ENCODE peak calls at places on chromosomes 4 and X, in nine cellular contexts. A is H1, R is transverse colon, N is upper lobe of left lung, L is stomach, S is adrenal gland, E is uterus, O is breast epithelium, W is tibial nerve. U is an unnamed sample.
A peak's percentile ranks its signal among the peaks of the same experiment; 100 is the strongest.

GRCh38 chr4:83219344-83219990 is 65.1 kb downstream of the COQ2 start:
- DNase-seq in A (no peak), R (peak; percentile 56), N (no peak), L (peak; percentile 33), S (no peak), E (peak; percentile 33), O (peak; percentile 52), W (no peak), U (peak; percentile 85)

GRCh38 chr4:107894138-107894603 is 37.2 kb upstream of the CYP2U1 start:
- DNase-seq in A (no peak), R (no peak), N (no peak), L (no peak), S (no peak), E (no peak), O (no peak), W (no peak), U (no peak)

GRCh38 chr4:159086606-159087005 is 16.3 kb upstream of the RAPGEF2 start:
- DNase-seq in A (no peak), R (no peak), N (no peak), L (no peak), S (no peak), E (no peak), O (no peak), W (no peak), U (no peak)

GRCh38 chr4:13705521-13706035 is 78.1 kb upstream of the BOD1L1 start:
- DNase-seq in A (no peak), R (peak; percentile 61), N (no peak), L (no peak), S (peak; percentile 19), E (no peak), O (peak; percentile 55), W (no peak), U (no peak)

GRCh38 chrX:42399632-42400024 is 378.3 kb downstream of the PPP1R2C start:
- DNase-seq in A (no peak), R (no peak), N (no peak), L (no peak), S (no peak), E (no peak), O (no peak), W (no peak), U (no peak)

GRCh38 chr4:155974476-155974749 is 20.7 kb upstream of the CTSO start:
- DNase-seq in A (no peak), R (no peak), N (no peak), L (no peak), S (no peak), E (no peak), O (no peak), W (no peak), U (no peak)

GRCh38 chr4:143411527-143412480 is 75.1 kb downstream of the GAB1 start:
- DNase-seq in A (no peak), R (no peak), N (no peak), L (no peak), S (peak; percentile 31), E (no peak), O (no peak), W (no peak), U (no peak)

GRCh38 chrX:72685810-72686465 is 28.2 kb downstream of the PHKA1 start:
- DNase-seq in A (no peak), R (no peak), N (no peak), L (no peak), S (no peak), E (no peak), O (no peak), W (no peak), U (no peak)

GRCh38 chr4:81260443-81261102 is 45.6 kb upstream of the PRKG2 start:
- DNase-seq in A (peak; percentile 7), R (no peak), N (no peak), L (no peak), S (no peak), E (no peak), O (no peak), W (no peak), U (no peak)

DNA sequence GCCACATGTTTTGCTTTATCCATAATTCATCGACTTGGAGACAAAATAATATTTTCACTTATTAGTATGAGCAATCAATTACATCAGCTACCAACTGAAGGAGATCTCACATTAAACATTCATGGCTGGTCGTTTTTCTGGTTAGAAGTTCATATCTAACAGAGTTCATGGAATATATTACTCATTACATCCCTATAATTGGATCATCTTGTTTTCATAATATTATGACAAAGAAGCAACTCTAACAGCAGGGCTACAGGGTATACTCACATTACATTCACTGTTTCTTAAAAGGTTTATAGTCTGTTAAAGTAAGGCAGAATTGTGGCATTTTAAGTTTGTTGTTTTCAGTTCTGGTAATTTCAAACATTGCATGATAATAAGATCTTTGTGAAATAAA is 33.0 kb downstream of the GSTCD start:
- DNase-seq in A (no peak), R (no peak), N (no peak), L (no peak), S (no peak), E (no peak), O (no peak), W (no peak), U (no peak)
- H3K4me3 ChIP-seq in A (no peak overlapping the region), R (no peak overlapping the region), N (no peak overlapping the region), L (no peak overlapping the region), S (no peak overlapping the region), E (no peak overlapping the region), O (no peak overlapping the region), W (no peak overlapping the region), U (no peak overlapping the region)

DNA sequence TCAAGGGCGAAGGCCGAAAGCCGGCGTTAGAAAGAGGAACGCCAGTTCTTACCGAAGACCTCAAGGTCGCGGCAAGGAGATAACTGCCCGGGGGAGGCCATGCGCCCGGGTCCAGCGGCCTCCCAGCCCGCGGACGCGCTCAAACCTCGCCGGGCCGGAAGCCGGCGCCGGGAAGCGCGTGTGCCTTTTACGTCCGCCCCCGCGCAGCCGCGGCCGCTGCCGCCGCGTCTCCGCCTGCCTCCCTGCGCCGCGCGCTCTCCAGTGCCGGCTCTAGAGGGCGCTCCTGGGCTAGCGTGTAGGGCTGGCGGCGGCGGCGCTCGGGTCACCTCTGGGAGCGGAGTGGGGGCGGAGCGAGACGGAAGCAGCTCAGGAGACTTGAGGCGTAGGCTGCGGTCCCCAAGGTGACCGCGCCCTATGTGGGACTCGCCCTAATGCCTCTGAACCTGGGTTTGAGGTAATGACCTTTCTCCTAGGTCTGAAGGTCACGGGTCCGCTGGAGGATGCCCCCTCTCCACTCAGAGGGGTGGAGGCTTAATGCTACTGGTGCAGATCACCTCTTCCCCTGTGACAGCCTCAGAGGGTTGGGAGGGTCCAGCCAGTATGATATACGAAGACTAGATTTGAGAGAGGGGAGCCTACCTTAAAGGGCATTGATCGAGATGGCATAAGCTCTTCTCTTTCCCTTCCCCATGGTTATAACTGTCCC is 839 bp downstream of the SLC25A5 start:
- DNase-seq in A (peak; percentile 23), R (peak; percentile 93), N (peak; percentile 97), L (peak; percentile 93), S (peak; percentile 89), E (peak; percentile 86), O (peak; percentile 82), W (peak; percentile 74), U (peak; percentile 97)
- TF ChIP-seq POLR2A in A (peak; percentile 51), R (no peak), N (no peak), L (no peak), S (no peak), E (peak; percentile 35), O (no peak), W (peak; percentile 21), U (no peak)

GRCh38 chr4:97720869-97721432 is 422.3 kb downstream of the STPG2 start:
- DNase-seq in A (no peak), R (no peak), N (no peak), L (no peak), S (no peak), E (no peak), O (no peak), W (no peak), U (no peak)
- TF ChIP-seq CTCF in A (no peak), R (no peak), N (no peak), L (no peak), S (peak; percentile 38), E (no peak), O (no peak), W (peak; percentile 2), U (no peak)

GRCh38 chrX:125205084-125205917 is 114.4 kb upstream of the TEX13C start:
- DNase-seq in A (no peak), R (peak; percentile 12), N (peak; percentile 66), L (peak; percentile 37), S (peak; percentile 80), E (peak; percentile 39), O (no peak), W (peak; percentile 12), U (peak; percentile 89)

GRCh38 chrX:125203737-125204578 is 115.7 kb upstream of the TEX13C start:
- DNase-seq in A (no peak), R (no peak), N (peak; percentile 84), L (no peak), S (peak; percentile 47), E (peak; percentile 16), O (no peak), W (no peak), U (peak; percentile 88)

GRCh38 chrX:125203379-125203736 is 116.3 kb upstream of the TEX13C start:
- DNase-seq in A (no peak), R (no peak), N (no peak), L (no peak), S (peak; percentile 22), E (no peak), O (no peak), W (no peak), U (no peak)

GRCh38 chrX:125205918-125206665 is 113.6 kb upstream of the TEX13C start:
- DNase-seq in A (no peak), R (no peak), N (peak; percentile 8), L (no peak), S (peak; percentile 40), E (no peak), O (no peak), W (no peak), U (no peak)

DNA sequence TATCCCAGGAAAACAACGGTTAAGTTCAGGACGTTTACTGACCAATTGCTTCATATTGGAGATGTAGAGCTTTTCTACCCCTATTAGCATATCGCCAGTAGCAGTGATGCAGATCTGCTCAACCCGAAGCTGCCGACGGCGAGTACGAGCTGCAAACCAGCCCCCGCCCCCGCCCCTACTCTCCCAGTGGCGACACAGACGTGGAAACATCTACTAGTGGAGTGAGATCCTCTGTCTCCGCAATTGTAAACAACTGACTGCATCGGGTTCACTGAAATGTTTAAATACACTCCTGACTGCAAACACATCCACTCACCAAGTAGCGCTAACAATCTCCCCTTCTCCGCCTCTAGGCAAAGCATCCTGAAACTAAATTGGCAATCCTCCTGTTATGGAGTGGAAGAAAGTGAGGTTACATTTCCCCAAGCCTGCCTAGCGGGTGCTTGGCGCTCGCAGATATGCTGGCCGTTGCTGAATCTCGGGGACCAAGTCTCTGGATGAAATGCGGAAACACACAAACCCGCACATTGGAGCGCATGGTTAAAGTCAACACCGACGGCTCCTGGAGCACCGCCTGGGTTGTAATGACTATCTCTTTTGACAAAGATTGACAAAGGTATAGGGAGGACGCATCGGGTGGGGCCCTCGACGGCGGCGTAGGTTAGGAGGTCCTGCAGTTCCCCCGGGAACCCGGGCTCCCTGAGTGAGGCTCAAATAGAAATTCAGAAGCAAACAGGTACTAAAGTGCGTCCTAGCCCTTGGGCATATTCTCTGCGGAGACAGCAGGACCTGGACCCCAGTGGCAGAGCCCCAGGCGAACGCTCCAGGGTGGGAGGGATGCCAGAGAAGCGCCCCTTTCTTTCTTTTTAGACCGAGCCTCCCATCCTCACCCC is 116.9 kb upstream of the TEX13C start:
- DNase-seq in A (no peak), R (no peak), N (peak; percentile 17), L (no peak), S (no peak), E (no peak), O (no peak), W (no peak), U (no peak)
- H3K4me3 ChIP-seq in A (peak overlapping the region; percentile 76), R (peak overlapping the region; percentile 26), N (no peak overlapping the region), L (peak overlapping the region; percentile 42), S (peak overlapping the region; percentile 53), E (peak overlapping the region; percentile 36), O (peak overlapping the region; percentile 61), W (peak overlapping the region; percentile 55), U (no peak overlapping the region)

GRCh38 chr4:123832173-123833026 is 435.8 kb downstream of the SPRY1 start:
- DNase-seq in A (no peak), R (peak; percentile 10), N (no peak), L (no peak), S (peak; percentile 56), E (peak; percentile 49), O (no peak), W (peak; percentile 18), U (peak; percentile 76)
- TF ChIP-seq POLR2A in A (no peak), R (no peak), N (no peak), L (no peak), S (no peak), E (no peak), O (no peak), W (no peak), U (no peak)